ENCODE peak calls at places on chromosome 7, in ten cellular contexts. J is Caco-2; I is SHP77; X is effector CD4-positive, alpha-beta T cell; A is globus pallidus; N is CD8-positive, alpha-beta memory T cell; W is NCI-H1930; V is HTR-8/SVneo; U is RWPE1; K is AG10803. Z is an unnamed sample.

GRCh38 chr7:28551311-28551710 is 139.0 kb downstream of the CREB5 start:
- DNase-seq in K (no peak), A (no peak), J (no peak), U (no peak), V (no peak), X (no peak), I (no peak), N (no peak), W (no peak), Z (no peak)

GRCh38 chr7:36440880-36441279 is 51.2 kb downstream of the ANLN start:
- DNase-seq in J (no peak), X (no peak), A (peak), V (peak), W (no peak), K (peak), U (peak), N (no peak), I (peak), Z (no peak)

GRCh38 chr7:13839063-13839462 is 150.4 kb downstream of the ETV1 start:
- DNase-seq in A (no peak), X (no peak), N (no peak), K (no peak), I (peak), U (no peak), W (peak), V (no peak), J (no peak), Z (no peak)

GRCh38 chr7:1715331-1715625 is 45.2 kb downstream of the ELFN1 start:
- DNase-seq in K (no peak), N (no peak), U (no peak), I (no peak), J (no peak), X (no peak), W (no peak), A (no peak), V (no peak), Z (no peak)

GRCh38 chr7:43135129-43135528 is 22.7 kb downstream of the HECW1 start:
- DNase-seq in J (no peak), K (no peak), V (no peak), N (no peak), U (peak), X (no peak), W (no peak), A (no peak), I (no peak), Z (no peak)

GRCh38 chr7:140512317-140513000 is 33.2 kb upstream of the MKRN1 start:
- DNase-seq in X (no peak), A (no peak), N (no peak), I (peak), K (no peak), W (no peak), J (no peak), V (no peak), U (no peak), Z (peak)

GRCh38 chr7:1538544-1539345 is 8.2 kb downstream of the MAFK start:
- DNase-seq in K (no peak), U (no peak), A (no peak), N (no peak), V (no peak), X (no peak), J (no peak), W (no peak), I (no peak), Z (no peak)

GRCh38 chr7:112990619-112991018 is 96.0 kb downstream of the GPR85 start:
- DNase-seq in N (no peak), V (no peak), A (no peak), K (peak), I (no peak), J (no peak), W (no peak), U (no peak), X (no peak), Z (no peak)

GRCh38 chr7:123769371-123769770 is 20.6 kb upstream of the WASL start:
- DNase-seq in W (no peak), N (no peak), A (no peak), I (peak), V (peak), X (no peak), J (no peak), K (peak), U (peak), Z (no peak)

GRCh38 chr7:27032843-27033242 is 63.0 kb downstream of the HOXA1 start:
- DNase-seq in N (no peak), A (no peak), W (peak), U (no peak), V (peak), K (peak), J (no peak), I (no peak), X (no peak), Z (peak)